ENCODE peak calls at places on chromosome 16, in four cellular contexts. G, U, W and O are unnamed samples.

GRCh38 chr16:54026456-54026855 is 260.1 kb downstream of the IRX3 start:
- DNase-seq in U (no peak), G (no peak), W (no peak), O (no peak)

GRCh38 chr16:4935231-4935855 is 1.6 kb downstream of the PPL start:
- DNase-seq in U (no peak), G (no peak), W (no peak), O (no peak)

GRCh38 chr16:23383881-23384280 is 69.1 kb downstream of the COG7 start:
- DNase-seq in W (no peak), G (no peak), U (no peak), O (no peak)

GRCh38 chr16:22139008-22139407 is 23.3 kb upstream of the SDR42E2 start:
- DNase-seq in U (no peak), G (no peak), W (no peak), O (no peak)

GRCh38 chr16:31016018-31016417 is 5.6 kb upstream of the STX1B start:
- DNase-seq in W (peak; percentile 46), U (no peak), G (no peak), O (no peak)

GRCh38 chr16:71360378-71360777 is 1.9 kb downstream of the CALB2 start:
- DNase-seq in U (no peak), W (no peak), G (no peak), O (no peak)

GRCh38 chr16:48810803-48811453 is 200.9 kb upstream of the N4BP1 start:
- DNase-seq in W (peak; percentile 55), U (no peak), G (no peak), O (peak; percentile 34)

GRCh38 chr16:88634141-88634993 is 4.0 kb upstream of the IL17C start:
- DNase-seq in U (peak; percentile 98), G (peak; percentile 45), W (no peak), O (peak; percentile 87)

GRCh38 chr16:20851601-20852000 is 45.3 kb downstream of the REXO5 start:
- DNase-seq in G (no peak), U (no peak), W (no peak), O (no peak)
- TF ChIP-seq USF1 in G (no peak), U (no peak), W (no peak), O (no peak)

GRCh38 chr16:76583995-76584394 is 306.8 kb downstream of the CNTNAP4 start:
- DNase-seq in U (no peak), G (no peak), W (no peak), O (no peak)
- TF ChIP-seq USF1 in U (no peak), G (no peak), W (no peak), O (no peak)

DNA sequence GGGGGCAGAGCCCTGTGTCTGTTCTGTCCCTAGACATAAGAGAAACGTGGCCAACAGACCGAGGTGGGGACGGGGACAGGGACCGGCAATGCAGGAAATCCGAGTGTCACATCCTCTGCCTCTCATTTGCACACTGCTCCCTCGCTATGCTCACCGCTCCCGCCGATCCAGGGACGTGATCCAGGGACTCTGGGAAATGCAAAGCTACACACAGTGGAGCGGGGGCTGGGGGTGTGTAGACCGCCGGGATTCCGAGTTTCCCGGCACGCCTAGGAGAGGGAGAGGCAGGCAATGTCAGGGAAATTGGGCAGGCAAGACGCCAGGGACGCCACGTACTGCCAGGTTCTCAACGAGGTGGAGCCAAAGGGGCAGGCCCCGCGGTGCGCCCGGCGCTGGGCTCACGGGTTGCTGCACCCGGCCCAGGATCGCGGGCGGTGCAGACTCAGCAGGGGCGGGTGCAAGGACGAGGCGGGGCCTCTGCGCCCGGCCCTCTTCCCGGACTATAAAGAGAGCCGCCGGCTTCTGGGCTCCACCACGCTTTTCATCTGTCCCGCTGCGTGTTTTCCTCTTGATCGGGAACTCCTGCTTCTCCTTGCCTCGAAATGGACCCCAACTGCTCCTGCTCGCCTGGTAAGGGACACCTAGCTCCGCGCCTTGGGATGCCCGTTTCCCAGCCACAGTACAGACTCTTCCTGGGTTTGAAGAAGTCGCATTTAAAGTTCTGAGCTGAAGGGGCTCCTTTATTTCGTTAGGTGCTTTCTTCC is at the start of gene MT1X:
- DNase-seq in W (peak; percentile 95), G (peak; percentile 7), U (peak; percentile 92), O (peak; percentile 85)
- TF ChIP-seq USF1 in W (no peak), G (no peak), U (no peak), O (peak; percentile 34)

GRCh38 chr16:72646615-72647014 is 401.3 kb downstream of the ZFHX3 start:
- DNase-seq in G (no peak), W (no peak), U (no peak), O (no peak)

GRCh38 chr16:72644911-72645310 is 403.0 kb downstream of the ZFHX3 start:
- DNase-seq in W (no peak), G (no peak), U (no peak), O (no peak)

GRCh38 chr16:72649254-72649944 is 398.5 kb downstream of the ZFHX3 start:
- DNase-seq in G (no peak), U (no peak), W (no peak), O (no peak)

GRCh38 chr16:72645526-72645925 is 402.4 kb downstream of the ZFHX3 start:
- DNase-seq in G (no peak), W (no peak), U (no peak), O (no peak)
- TF ChIP-seq USF1 in G (no peak), W (no peak), U (no peak), O (no peak)

GRCh38 chr16:8798174-8798527 is 512 bp downstream of the PMM2 start:
- DNase-seq in G (no peak), U (peak; percentile 78), W (peak; percentile 29), O (no peak)

GRCh38 chr16:8795818-8796217 is 1.6 kb downstream of the TMEM186 start:
- DNase-seq in W (no peak), G (no peak), U (no peak), O (no peak)

GRCh38 chr16:8797364-8798173 is at the start of the genes PMM2 and TMEM186:
- DNase-seq in W (peak; percentile 98), G (peak; percentile 92), U (peak; percentile 95), O (peak; percentile 95)

GRCh38 chr16:8795096-8795495 is 2.3 kb downstream of the TMEM186 start:
- DNase-seq in U (no peak), W (no peak), G (no peak), O (no peak)

DNA sequence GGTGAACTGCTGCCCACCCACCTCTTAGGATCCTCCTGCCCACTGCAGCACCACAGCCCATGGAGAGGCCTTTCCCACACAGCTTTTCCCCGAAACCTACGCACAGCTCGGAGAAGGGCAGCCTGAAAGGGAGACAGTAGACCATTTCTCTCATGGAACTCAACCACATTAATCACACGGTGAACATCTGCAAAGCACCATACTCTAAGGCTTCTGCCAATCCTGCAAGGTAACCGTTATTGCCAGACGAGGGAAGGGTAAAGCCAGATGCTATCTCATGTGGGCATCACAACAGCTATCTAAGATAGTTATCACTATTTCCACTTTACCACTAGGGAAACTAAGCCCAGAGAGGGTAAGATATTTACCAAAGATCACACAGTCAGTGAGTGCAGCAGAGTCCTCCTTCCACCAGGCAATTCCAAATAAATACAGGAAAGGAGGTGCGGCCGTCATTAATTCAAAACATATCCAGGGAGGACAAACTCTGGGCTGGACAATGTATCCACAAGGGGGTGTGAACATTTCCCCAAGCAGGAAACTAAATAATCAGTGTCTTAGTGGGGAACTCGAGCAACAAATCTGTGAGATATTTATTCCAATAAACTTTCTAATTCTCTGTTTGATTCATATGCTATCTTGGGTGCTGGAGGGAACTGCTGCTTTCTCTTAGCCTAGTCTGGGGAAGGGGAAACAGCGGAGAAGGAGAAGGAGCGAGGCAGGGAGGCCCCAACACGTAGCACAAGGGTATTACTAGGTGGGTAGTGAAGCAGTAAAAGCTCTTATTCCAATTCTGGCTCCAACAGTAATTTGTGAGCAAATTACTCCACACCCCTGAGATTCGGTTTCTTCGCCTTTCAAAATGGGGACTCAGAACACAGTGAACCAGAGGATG is 723 bp downstream of the TMEM186 start:
- DNase-seq in U (no peak), G (no peak), W (peak; percentile 30), O (no peak)
- TF ChIP-seq USF1 in U (no peak), G (no peak), W (no peak), O (no peak)